ENCODE peak calls at places on chromosomes 11 and 22, in four cellular contexts. I, D, N and B are unnamed samples.

GRCh38 chr11:326842-327580 is 6.4 kb upstream of the IFITM3 start:
- DNase-seq in I (no peak), D (no peak), N (peak; percentile 95), B (no peak)

GRCh38 chr22:42773161-42773560 is 52.5 kb upstream of the A4GALT start:
- DNase-seq in I (no peak), D (no peak), N (no peak), B (no peak)

GRCh38 chr22:33519140-33519973 is 400.9 kb downstream of the LARGE1 start:
- DNase-seq in I (no peak), D (no peak), N (no peak), B (no peak)

GRCh38 chr11:125154380-125155099 is 10.0 kb upstream of the PKNOX2 start:
- DNase-seq in I (no peak), D (no peak), N (peak; percentile 66), B (no peak)

GRCh38 chr22:36865346-36865745 is 4.5 kb downstream of the NCF4 start:
- DNase-seq in I (no peak), D (no peak), N (no peak), B (peak; percentile 26)

GRCh38 chr22:40509401-40510134 is 127.0 kb downstream of the MRTFA start:
- DNase-seq in I (no peak), D (peak; percentile 63), N (no peak), B (no peak)

GRCh38 chr11:128776434-128777284 is 82.8 kb downstream of the FLI1 start:
- DNase-seq in I (no peak), D (no peak), N (no peak), B (peak; percentile 35)

GRCh38 chr11:45993438-45994064 is 71.1 kb downstream of the LARGE2 start:
- DNase-seq in I (no peak), D (no peak), N (no peak), B (no peak)

GRCh38 chr22:32331918-32332725 is 25.5 kb upstream of the RFPL3 start:
- DNase-seq in I (no peak), D (no peak), N (no peak), B (no peak)

GRCh38 chr11:76698321-76699043 is 27.9 kb upstream of the LRRC32 start:
- DNase-seq in I (no peak), D (no peak), N (no peak), B (no peak)

GRCh38 chr11:105821366-105821765 is 200.7 kb downstream of the MSANTD4 start:
- DNase-seq in I (no peak), D (no peak), N (no peak), B (no peak)

GRCh38 chr11:16293204-16293681 is 63.1 kb downstream of the SOX6 start:
- DNase-seq in I (no peak), D (no peak), N (no peak), B (no peak)

GRCh38 chr22:24996420-24996952 is 44.0 kb downstream of the KIAA1671 start:
- DNase-seq in I (no peak), D (no peak), N (no peak), B (no peak)

GRCh38 chr11:66061268-66061667 is 8.8 kb upstream of the PACS1 start:
- DNase-seq in I (no peak), D (no peak), N (no peak), B (no peak)

GRCh38 chr22:29870574-29870973 is 12.4 kb upstream of the MTMR3 start:
- DNase-seq in I (no peak), D (no peak), N (no peak), B (no peak)

GRCh38 chr11:67731583-67731982 is 57.2 kb upstream of the ALDH3B2 start:
- DNase-seq in I (no peak), D (no peak), N (no peak), B (no peak)

GRCh38 chr11:66956689-66957290 is 1.4 kb downstream of the PC start:
- DNase-seq in I (no peak), D (peak; percentile 94), N (no peak), B (no peak)

GRCh38 chr22:19407649-19408606 is 23.6 kb downstream of the HIRA start:
- DNase-seq in I (no peak), D (no peak), N (no peak), B (no peak)

GRCh38 chr11:115304774-115305472 is 199.3 kb downstream of the CADM1 start:
- DNase-seq in I (no peak), D (no peak), N (no peak), B (no peak)

GRCh38 chr22:30270841-30271240 is 4.2 kb upstream of the OSM start:
- DNase-seq in I (no peak), D (no peak), N (peak; percentile 96), B (no peak)

GRCh38 chr11:106990322-106990721 is 28.0 kb downstream of the GUCY1A2 start:
- DNase-seq in I (no peak), D (no peak), N (peak; percentile 76), B (no peak)

GRCh38 chr11:64880240-64881001 is 2.0 kb upstream of the EHD1 start:
- DNase-seq in I (no peak), D (no peak), N (no peak), B (no peak)

GRCh38 chr11:85759915-85760314 is 51.0 kb downstream of the SYTL2 start:
- DNase-seq in I (no peak), D (peak; percentile 53), N (no peak), B (no peak)

GRCh38 chr22:28395920-28396447 is 283.7 kb downstream of the TTC28 start:
- DNase-seq in I (no peak), D (no peak), N (no peak), B (no peak)

GRCh38 chr11:1146311-1146864 is 11.4 kb upstream of the MUC5AC start:
- DNase-seq in I (no peak), D (no peak), N (no peak), B (no peak)

GRCh38 chr11:77401486-77402217 is 72.2 kb downstream of the PAK1 start:
- DNase-seq in I (no peak), D (no peak), N (no peak), B (no peak)

GRCh38 chr11:92224394-92225205 is at the start of gene FAT3:
- DNase-seq in I (no peak), D (no peak), N (no peak), B (no peak)